ENCODE peak calls at places on chromosomes 16 and 17, in five cellular contexts. X is neuronal stem cell, G is IMR-90, B is mesendoderm, R is H1. O is an unnamed sample.

GRCh38 chr17:75471207-75471606 is 14.8 kb downstream of the TMEM94 start:
- DNase-seq in G (no peak), B (no peak), X (no peak), R (no peak), O (no peak)

GRCh38 chr17:39581071-39581831 is 26.5 kb downstream of the NEUROD2 start:
- DNase-seq in B (no peak), G (no peak), X (no peak), R (no peak), O (no peak)

GRCh38 chr17:7852262-7852670 is 2.6 kb upstream of the TMEM88 start:
- DNase-seq in R (no peak), B (no peak), X (no peak), G (no peak), O (no peak)

GRCh38 chr17:9225305-9226101 is 204.2 kb downstream of the NTN1 start:
- DNase-seq in B (peak), X (peak), G (no peak), R (peak), O (peak)

GRCh38 chr16:82031116-82032084 is 3.7 kb upstream of the HSD17B2 start:
- DNase-seq in R (no peak), X (peak), B (peak), G (peak), O (no peak)

GRCh38 chr16:1642148-1642547 is 30.0 kb downstream of the CRAMP1 start:
- DNase-seq in B (no peak), X (no peak), G (no peak), R (no peak), O (no peak)

GRCh38 chr17:4175921-4176802 is 33.2 kb downstream of the CYB5D2 start:
- DNase-seq in G (peak), B (no peak), X (no peak), R (no peak), O (no peak)

GRCh38 chr17:75625813-75626486 is 7.3 kb upstream of the SMIM5 start:
- DNase-seq in B (peak), R (peak), X (peak), G (peak), O (peak)

GRCh38 chr17:17344507-17345293 is 41.5 kb downstream of the NT5M start:
- DNase-seq in R (peak), G (no peak), B (no peak), X (no peak), O (peak)

GRCh38 chr17:55294042-55294751 is 29.4 kb downstream of the HLF start:
- DNase-seq in B (no peak), G (no peak), X (no peak), R (no peak), O (no peak)

GRCh38 chr17:62807812-62808575 is at the start of gene MARCHF10:
- DNase-seq in B (peak), X (peak), R (peak), G (no peak), O (peak)

GRCh38 chr16:25922438-25922837 is 230.7 kb downstream of the HS3ST4 start:
- DNase-seq in X (no peak), R (no peak), G (no peak), B (no peak), O (no peak)

GRCh38 chr17:28725166-28725659 is 820 bp downstream of the TLCD1 start:
- DNase-seq in X (no peak), B (peak), G (peak), R (no peak), O (peak)

GRCh38 chr16:62280556-62280955 is 244.3 kb upstream of the CDH8 start:
- DNase-seq in R (no peak), X (no peak), G (no peak), B (peak), O (no peak)

GRCh38 chr17:40615989-40616476 is 31.6 kb downstream of the SMARCE1 start:
- DNase-seq in R (no peak), X (no peak), G (no peak), B (no peak), O (no peak)

GRCh38 chr16:53734908-53735307 is 31.0 kb downstream of the FTO start:
- DNase-seq in R (no peak), X (no peak), G (no peak), B (no peak), O (no peak)

GRCh38 chr16:58970775-58971174 is 236.7 kb upstream of the GOT2 start:
- DNase-seq in X (no peak), G (no peak), R (no peak), B (no peak), O (no peak)

GRCh38 chr17:5537251-5537650 is 47.1 kb downstream of the NLRP1 start:
- DNase-seq in X (no peak), G (peak), B (no peak), R (no peak), O (no peak)

GRCh38 chr17:10144976-10145375 is 53.4 kb downstream of the GAS7 start:
- DNase-seq in B (no peak), R (no peak), X (no peak), G (no peak), O (no peak)

GRCh38 chr16:71338193-71338592 is 20.3 kb upstream of the CALB2 start:
- DNase-seq in G (no peak), B (peak), R (no peak), X (no peak), O (no peak)

GRCh38 chr17:8304181-8304910 is 5.7 kb upstream of the ARHGEF15 start:
- DNase-seq in G (no peak), X (no peak), B (no peak), R (no peak), O (no peak)

GRCh38 chr16:22734313-22734869 is 79.6 kb upstream of the HS3ST2 start:
- DNase-seq in B (no peak), R (no peak), G (no peak), X (no peak), O (no peak)

GRCh38 chr17:55273579-55274370 is 9.0 kb downstream of the HLF start:
- DNase-seq in G (no peak), B (no peak), X (no peak), R (no peak), O (no peak)

GRCh38 chr17:32256012-32256694 is 9.5 kb upstream of the RHBDL3 start:
- DNase-seq in G (peak), X (no peak), B (no peak), R (no peak), O (no peak)

GRCh38 chr17:74325743-74326379 is at the start of gene KIF19:
- DNase-seq in R (peak), B (peak), G (no peak), X (peak), O (peak)

DNA sequence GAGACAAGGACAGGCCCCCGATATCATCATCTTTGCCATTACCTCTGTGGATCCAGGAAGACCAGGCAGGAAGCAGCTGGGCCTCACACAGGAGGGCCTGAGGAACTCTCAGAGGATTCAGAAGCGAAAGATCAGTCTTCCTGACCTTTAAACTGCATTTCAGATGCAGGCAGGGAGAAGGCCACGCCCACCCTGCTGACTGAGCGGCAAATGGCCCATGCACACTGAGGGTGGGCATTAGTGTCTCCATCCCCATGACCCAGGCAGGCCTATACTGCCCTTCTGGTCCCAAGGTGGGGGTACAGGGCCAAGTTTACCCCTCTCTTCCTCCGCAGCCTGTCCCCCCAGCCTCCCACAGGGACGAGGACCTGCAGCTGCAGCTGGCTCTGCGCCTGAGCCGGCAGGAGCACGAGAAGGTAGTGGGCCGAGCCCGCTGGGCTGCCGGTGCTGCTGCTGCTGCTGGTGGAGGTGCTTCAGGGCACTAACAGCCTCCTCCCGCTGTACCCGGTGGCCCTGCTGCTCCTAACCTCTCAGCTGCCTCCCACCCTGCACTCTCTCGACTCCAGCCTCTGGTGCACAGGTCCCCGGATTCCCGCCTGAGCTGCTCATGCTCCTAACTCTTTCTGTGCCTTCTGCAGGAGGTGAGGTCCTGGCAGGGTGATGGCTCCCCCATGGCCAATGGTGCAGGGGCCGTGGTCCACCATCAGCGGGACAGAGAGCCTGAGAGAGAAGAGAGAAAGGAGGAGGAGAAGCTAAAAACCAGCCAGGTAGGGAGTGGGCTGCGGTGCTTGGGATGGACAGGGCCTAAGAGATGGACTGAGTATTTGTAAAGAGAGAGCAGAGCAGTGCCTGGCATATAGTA is 6.2 kb downstream of the EPN3 start:
- DNase-seq in G (no peak), R (no peak), X (no peak), B (no peak), O (peak)
- H2BK15ac ChIP-seq in G (no peak), R (no peak), X (peak), B (no peak), O (no peak)

GRCh38 chr16:11796227-11797165 is 562 bp downstream of the ZC3H7A start:
- DNase-seq in R (peak), B (peak), G (peak), X (no peak), O (peak)
- H2BK15ac ChIP-seq in R (no peak), B (no peak), G (peak), X (no peak), O (no peak)

GRCh38 chr16:29158031-29158430 is 173.2 kb downstream of the LAT start:
- DNase-seq in R (no peak), G (no peak), X (no peak), B (no peak), O (no peak)
- H2BK15ac ChIP-seq in R (no peak), G (peak), X (peak), B (no peak), O (no peak)

GRCh38 chr16:67965668-67966548 is 2.5 kb downstream of the SLC12A4 start:
- DNase-seq in B (no peak), R (no peak), X (no peak), G (no peak), O (no peak)
- H2BK15ac ChIP-seq in B (no peak), R (peak), X (no peak), G (peak), O (no peak)

DNA sequence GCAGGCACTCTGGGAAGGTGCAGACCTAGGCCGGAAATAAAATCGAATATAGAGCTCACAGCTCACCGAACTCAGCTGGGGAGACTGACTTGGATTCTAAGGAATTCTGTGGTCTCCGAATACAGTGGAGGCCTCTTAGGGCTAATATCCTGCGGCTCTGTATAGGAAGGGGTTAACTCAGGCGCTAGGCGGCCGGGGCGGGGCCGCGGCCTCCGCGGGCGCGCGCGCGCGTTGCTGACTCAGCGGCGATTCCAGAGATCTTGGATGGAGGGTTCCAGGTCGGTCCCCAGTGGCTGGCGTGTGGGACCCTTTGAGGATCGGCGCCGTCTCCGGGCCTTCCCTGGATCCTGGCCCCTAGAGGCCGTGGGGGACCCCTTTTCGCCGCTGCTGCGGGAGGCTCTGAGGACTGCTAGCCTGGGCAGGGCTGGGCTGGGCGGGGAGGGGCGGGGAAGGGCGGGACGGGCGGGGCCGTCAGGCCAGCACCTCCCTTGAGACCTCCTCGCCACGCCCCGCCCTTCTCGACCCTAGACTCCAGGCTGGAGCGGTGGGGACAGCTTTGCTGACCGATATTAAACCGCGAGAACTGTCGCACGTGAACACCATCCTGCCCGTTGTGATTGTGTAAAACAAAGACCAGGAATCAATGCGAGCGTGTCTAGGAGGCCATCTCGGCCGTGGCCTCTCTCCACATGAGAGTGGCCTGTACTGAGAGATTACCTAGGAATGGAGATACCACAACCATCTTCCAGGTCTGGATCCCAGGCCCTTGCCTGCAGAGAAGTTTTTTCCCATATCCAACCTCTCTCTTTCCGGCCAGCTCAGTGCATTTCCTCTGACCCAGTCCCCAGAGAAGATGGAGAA is 1.4 kb upstream of the PLEKHH3 start:
- DNase-seq in R (peak), X (peak), B (peak), G (peak), O (peak)
- H2BK15ac ChIP-seq in R (peak), X (peak), B (no peak), G (peak), O (no peak)

GRCh38 chr17:68389041-68389440 is 68.3 kb downstream of the WIPI1 start:
- DNase-seq in G (no peak), X (no peak), R (no peak), B (no peak), O (peak)

GRCh38 chr17:68387485-68387884 is 69.8 kb downstream of the WIPI1 start:
- DNase-seq in X (no peak), B (no peak), R (no peak), G (no peak), O (peak)

GRCh38 chr17:68394608-68395331 is 62.5 kb downstream of the WIPI1 start:
- DNase-seq in X (no peak), G (no peak), B (no peak), R (peak), O (peak)

GRCh38 chr17:68390888-68391545 is 66.3 kb downstream of the WIPI1 start:
- DNase-seq in B (no peak), R (peak), G (peak), X (no peak), O (no peak)

DNA sequence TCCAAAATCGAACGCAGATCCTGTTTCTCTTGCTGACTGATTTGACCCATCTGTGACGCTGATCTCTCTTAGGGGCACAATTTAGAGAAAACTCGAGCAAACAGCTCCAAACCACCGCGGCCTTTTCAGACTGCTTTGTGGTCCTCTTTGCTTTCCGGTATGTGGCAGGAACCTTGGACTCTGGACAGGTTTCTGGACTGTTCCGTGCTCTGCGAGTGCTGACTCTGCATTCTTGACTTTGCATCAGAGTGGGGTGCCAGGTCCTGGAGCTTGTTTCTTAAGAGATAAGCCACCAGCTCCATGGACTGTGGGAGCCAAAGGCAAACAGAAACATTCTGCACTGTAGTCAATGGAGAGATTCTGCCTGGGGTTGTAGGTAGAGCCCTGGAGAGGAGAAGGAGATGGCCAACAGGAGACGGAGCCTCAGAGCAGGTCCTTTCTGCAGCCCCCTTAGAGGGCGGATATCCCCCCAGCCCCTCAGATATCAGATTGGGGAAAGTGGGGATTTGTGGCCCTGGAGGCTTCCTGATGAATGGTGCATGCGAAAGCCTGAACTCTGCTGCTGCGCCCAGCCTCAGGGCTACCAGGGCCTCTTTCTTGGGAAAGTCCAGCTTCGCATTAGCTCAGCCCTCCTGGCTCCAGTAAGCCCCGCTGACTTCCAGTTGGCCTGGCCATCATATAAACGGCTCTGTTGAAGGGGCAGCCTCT is 65.6 kb downstream of the WIPI1 start:
- DNase-seq in R (peak), G (no peak), B (no peak), X (no peak), O (no peak)
- H2BK15ac ChIP-seq in R (no peak), G (no peak), B (no peak), X (no peak), O (no peak)

GRCh38 chr16:2969545-2970521 is 685 bp downstream of the PAQR4 start:
- DNase-seq in B (peak), R (peak), G (peak), X (peak), O (peak)
- H2BK15ac ChIP-seq in B (no peak), R (no peak), G (no peak), X (peak), O (no peak)